ENCODE peak calls at places on chromosomes 4 and X, in four cellular contexts. One of them, this sample, is unnamed.

GRCh38 chr4:99410075-99410474 is 25.1 kb downstream of the ADH7 start:
- DNase-seq in AG10803: no peak
- DNase-seq in ovary: no peak
- DNase-seq in mucosa of descending colon: no peak
- DNase-seq in this sample: no peak

GRCh38 chr4:6182390-6183280 is 17.7 kb downstream of the JAKMIP1 start:
- DNase-seq in ovary: no peak
- DNase-seq in AG10803: no peak
- DNase-seq in mucosa of descending colon: no peak
- DNase-seq in this sample: no peak

GRCh38 chr4:165921546-165921945 is 48.5 kb downstream of the TLL1 start:
- DNase-seq in ovary: no peak
- DNase-seq in mucosa of descending colon: no peak
- DNase-seq in AG10803: no peak
- DNase-seq in this sample: no peak

GRCh38 chr4:143336828-143337599 is at the start of gene GAB1:
- DNase-seq in AG10803: peak
- DNase-seq in mucosa of descending colon: peak
- DNase-seq in ovary: peak
- DNase-seq in this sample: peak

GRCh38 chrX:149248073-149248625 is 257.0 kb downstream of the IDS start:
- DNase-seq in mucosa of descending colon: no peak
- DNase-seq in AG10803: no peak
- DNase-seq in ovary: no peak
- DNase-seq in this sample: peak

GRCh38 chr4:168269879-168270278 is 48.7 kb downstream of the DDX60 start:
- DNase-seq in AG10803: no peak
- DNase-seq in mucosa of descending colon: no peak
- DNase-seq in ovary: no peak
- DNase-seq in this sample: no peak

GRCh38 chr4:99945718-99946345 is 586 bp downstream of the DNAJB14 start:
- DNase-seq in AG10803: peak
- DNase-seq in ovary: no peak
- DNase-seq in mucosa of descending colon: no peak
- DNase-seq in this sample: peak

GRCh38 chr4:7031526-7032449 is 11.4 kb upstream of the TADA2B start:
- DNase-seq in ovary: no peak
- DNase-seq in AG10803: no peak
- DNase-seq in mucosa of descending colon: no peak
- DNase-seq in this sample: peak

GRCh38 chr4:19623866-19624265 is 627.8 kb upstream of the SLIT2 start:
- DNase-seq in mucosa of descending colon: no peak
- DNase-seq in ovary: no peak
- DNase-seq in AG10803: no peak
- DNase-seq in this sample: no peak

GRCh38 chr4:39045791-39046221 is 13.6 kb upstream of the TMEM156 start:
- DNase-seq in ovary: no peak
- DNase-seq in mucosa of descending colon: no peak
- DNase-seq in AG10803: peak
- DNase-seq in this sample: peak

GRCh38 chr4:174071591-174071990 is 211.9 kb downstream of the FBXO8 start:
- DNase-seq in mucosa of descending colon: no peak
- DNase-seq in AG10803: no peak
- DNase-seq in ovary: no peak
- DNase-seq in this sample: no peak

GRCh38 chrX:16659326-16659725 is 9.4 kb downstream of the S100G start:
- DNase-seq in mucosa of descending colon: no peak
- DNase-seq in AG10803: peak
- DNase-seq in ovary: no peak
- DNase-seq in this sample: no peak

GRCh38 chr4:56531823-56532222 is 26.2 kb downstream of the ARL9 start:
- DNase-seq in ovary: no peak
- DNase-seq in mucosa of descending colon: no peak
- DNase-seq in AG10803: no peak
- DNase-seq in this sample: no peak
- H3K4me3 ChIP-seq in ovary: no peak
- H3K4me3 ChIP-seq in mucosa of descending colon: no peak
- H3K4me3 ChIP-seq in AG10803: no peak
- H3K4me3 ChIP-seq in this sample: no peak

GRCh38 chr4:12724520-12724919 is 759.6 kb downstream of the RAB28 start:
- DNase-seq in AG10803: no peak
- DNase-seq in ovary: no peak
- DNase-seq in mucosa of descending colon: no peak
- DNase-seq in this sample: no peak
- TF ChIP-seq CTCF in AG10803: peak
- TF ChIP-seq CTCF in ovary: no peak
- TF ChIP-seq CTCF in mucosa of descending colon: peak
- TF ChIP-seq CTCF in this sample: peak

DNA sequence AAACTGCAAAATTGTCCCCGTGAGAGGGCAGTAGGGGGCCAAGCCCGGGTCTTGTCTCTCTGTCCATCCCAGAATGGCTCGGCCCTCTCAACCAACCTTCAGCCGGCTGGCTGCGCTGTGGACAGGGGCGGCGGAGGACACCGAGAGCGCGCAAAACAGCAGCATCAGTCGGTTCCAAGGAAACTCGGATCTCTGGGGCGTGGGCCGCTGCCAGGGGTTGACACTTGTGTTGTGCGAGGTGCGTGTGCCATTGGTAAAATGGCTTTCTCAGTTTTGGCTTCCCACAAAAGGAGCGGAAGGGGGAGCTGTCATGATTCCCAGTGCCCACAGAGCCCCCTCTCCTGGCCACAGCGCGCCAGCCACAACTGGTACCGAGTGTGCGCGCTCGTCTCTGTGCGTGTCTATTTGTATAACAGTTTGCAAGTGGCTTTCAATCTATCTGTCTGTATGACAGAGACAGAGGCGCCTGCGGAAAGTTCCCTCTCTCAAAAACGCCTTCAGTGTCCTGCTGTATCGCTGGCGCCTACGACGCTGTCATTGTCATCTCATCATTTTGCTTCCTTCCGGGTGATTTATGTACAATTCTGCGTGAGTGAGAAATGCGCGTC is 1.9 kb downstream of the DKK2 start:
- DNase-seq in ovary: no peak
- DNase-seq in AG10803: peak
- DNase-seq in mucosa of descending colon: peak
- DNase-seq in this sample: peak
- H3K4me3 ChIP-seq in ovary: no peak
- H3K4me3 ChIP-seq in AG10803: peak
- H3K4me3 ChIP-seq in mucosa of descending colon: no peak
- H3K4me3 ChIP-seq in this sample: peak

GRCh38 chr4:186134254-186134653 is 29.8 kb downstream of the FAM149A start:
- DNase-seq in AG10803: no peak
- DNase-seq in mucosa of descending colon: no peak
- DNase-seq in ovary: no peak
- DNase-seq in this sample: no peak

GRCh38 chr4:186131935-186132334 is 27.4 kb downstream of the FAM149A start:
- DNase-seq in AG10803: no peak
- DNase-seq in mucosa of descending colon: no peak
- DNase-seq in ovary: no peak
- DNase-seq in this sample: no peak

GRCh38 chr4:186137193-186137792 is 32.8 kb downstream of the FAM149A start:
- DNase-seq in AG10803: peak
- DNase-seq in ovary: no peak
- DNase-seq in mucosa of descending colon: no peak
- DNase-seq in this sample: peak

GRCh38 chr4:186128842-186129241 is 24.3 kb downstream of the FAM149A start:
- DNase-seq in mucosa of descending colon: no peak
- DNase-seq in AG10803: no peak
- DNase-seq in ovary: no peak
- DNase-seq in this sample: no peak

DNA sequence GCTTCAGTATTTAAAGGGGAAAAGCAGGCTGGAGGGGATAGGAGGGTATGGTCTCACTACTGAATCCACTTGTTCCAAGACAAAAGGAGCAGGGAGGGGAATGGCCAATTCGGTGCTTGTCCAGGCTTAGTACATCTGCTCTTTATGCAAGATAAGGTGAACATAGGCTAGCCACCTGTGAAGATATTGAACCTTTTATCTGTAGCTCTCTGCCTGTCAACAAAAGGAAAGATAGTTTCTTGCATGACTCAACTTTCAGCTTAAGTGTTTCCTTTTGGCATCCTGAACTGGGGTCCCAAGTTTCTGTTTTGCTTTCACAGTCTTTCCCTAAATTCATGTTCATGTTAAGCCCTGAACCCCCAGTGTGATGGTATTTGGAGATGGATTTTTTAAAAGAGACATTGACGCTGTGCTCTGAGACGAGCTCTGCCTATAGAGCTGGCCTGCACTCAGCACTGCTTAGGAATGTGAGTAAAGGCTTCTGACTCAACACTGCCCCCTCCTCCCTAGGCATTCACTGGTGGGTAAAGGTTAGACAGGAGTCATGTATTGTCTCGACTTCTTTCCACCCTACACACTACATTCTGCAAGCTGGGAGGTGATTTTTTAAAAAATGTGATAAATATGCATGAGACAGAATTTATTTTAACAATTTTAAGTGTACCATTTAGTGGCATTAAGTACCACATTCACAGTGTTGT is 28.2 kb downstream of the FAM149A start:
- DNase-seq in ovary: no peak
- DNase-seq in AG10803: peak
- DNase-seq in mucosa of descending colon: no peak
- DNase-seq in this sample: peak
- TF ChIP-seq CTCF in ovary: no peak
- TF ChIP-seq CTCF in AG10803: peak
- TF ChIP-seq CTCF in mucosa of descending colon: no peak
- TF ChIP-seq CTCF in this sample: peak

GRCh38 chrX:11290673-11291072 is 2.5 kb upstream of the AMELX start:
- DNase-seq in mucosa of descending colon: no peak
- DNase-seq in AG10803: no peak
- DNase-seq in ovary: no peak
- DNase-seq in this sample: no peak
- H3K4me3 ChIP-seq in mucosa of descending colon: no peak
- H3K4me3 ChIP-seq in AG10803: no peak
- H3K4me3 ChIP-seq in ovary: no peak
- H3K4me3 ChIP-seq in this sample: no peak

GRCh38 chr4:17562157-17562556 is 14.8 kb upstream of the LAP3 start:
- DNase-seq in ovary: no peak
- DNase-seq in mucosa of descending colon: no peak
- DNase-seq in AG10803: no peak
- DNase-seq in this sample: no peak
- TF ChIP-seq CTCF in ovary: no peak
- TF ChIP-seq CTCF in mucosa of descending colon: no peak
- TF ChIP-seq CTCF in AG10803: no peak
- TF ChIP-seq CTCF in this sample: peak

GRCh38 chr4:8610858-8611610 is 18.5 kb downstream of the CPZ start:
- DNase-seq in mucosa of descending colon: no peak
- DNase-seq in ovary: no peak
- DNase-seq in AG10803: no peak
- DNase-seq in this sample: no peak

GRCh38 chr4:8607603-8608481 is 15.3 kb downstream of the CPZ start:
- DNase-seq in ovary: no peak
- DNase-seq in AG10803: no peak
- DNase-seq in mucosa of descending colon: peak
- DNase-seq in this sample: no peak

GRCh38 chr4:8608714-8609391 is 16.3 kb downstream of the CPZ start:
- DNase-seq in ovary: no peak
- DNase-seq in AG10803: no peak
- DNase-seq in mucosa of descending colon: no peak
- DNase-seq in this sample: no peak

GRCh38 chr4:8609406-8609805 is 16.8 kb downstream of the CPZ start:
- DNase-seq in mucosa of descending colon: no peak
- DNase-seq in ovary: no peak
- DNase-seq in AG10803: no peak
- DNase-seq in this sample: no peak

GRCh38 chr4:8609824-8610350 is 17.3 kb downstream of the CPZ start:
- DNase-seq in AG10803: no peak
- DNase-seq in mucosa of descending colon: no peak
- DNase-seq in ovary: no peak
- DNase-seq in this sample: no peak
- H3K4me3 ChIP-seq in AG10803: no peak
- H3K4me3 ChIP-seq in mucosa of descending colon: no peak
- H3K4me3 ChIP-seq in ovary: no peak
- H3K4me3 ChIP-seq in this sample: no peak

This sample was measured in astrocyte of the spinal cord.